ENCODE peak calls at places on chromosomes 11 and 22, in six cellular contexts. G is sigmoid colon, J is esophagus muscularis mucosa, W is HCT116, E is HL-60, D is stomach. Q is an unnamed sample.

GRCh38 chr22:39873963-39874362 is 19.6 kb downstream of the ENTHD1 start:
- DNase-seq in G (no peak), J (no peak), W (no peak), E (no peak), D (no peak), Q (no peak)

GRCh38 chr22:39686776-39687525 is 116.4 kb downstream of the CACNA1I start:
- DNase-seq in G (no peak), J (no peak), W (no peak), E (no peak), D (no peak), Q (no peak)

GRCh38 chr11:60801194-60801593 is 16.1 kb downstream of the MS4A10 start:
- DNase-seq in G (no peak), J (no peak), W (no peak), E (no peak), D (no peak), Q (no peak)

GRCh38 chr22:19983701-19984100 is 32.9 kb downstream of the ARVCF start:
- DNase-seq in G (no peak), J (no peak), W (no peak), E (no peak), D (no peak), Q (peak; percentile 73)

GRCh38 chr11:19713221-19714092 is 820 bp downstream of the NAV2 start:
- DNase-seq in G (peak; percentile 73), J (no peak), W (no peak), E (no peak), D (no peak), Q (peak; percentile 81)

GRCh38 chr11:74748211-74749126 is at the start of gene RNF169:
- DNase-seq in G (peak; percentile 98), J (peak; percentile 99), W (peak; percentile 87), E (peak; percentile 80), D (peak; percentile 94), Q (peak; percentile 97)

GRCh38 chr22:24386814-24387550 is 40.4 kb upstream of the ADORA2A start:
- DNase-seq in G (no peak), J (no peak), W (no peak), E (no peak), D (no peak), Q (no peak)

GRCh38 chr22:19766506-19767426 is 6.2 kb downstream of the TBX1 start:
- DNase-seq in G (no peak), J (no peak), W (peak; percentile 50), E (peak; percentile 63), D (peak; percentile 71), Q (peak; percentile 91)

GRCh38 chr11:74633406-74634393 is 41.3 kb downstream of the POLD3 start:
- DNase-seq in G (no peak), J (no peak), W (no peak), E (no peak), D (no peak), Q (no peak)

GRCh38 chr11:15657264-15657663 is 542.5 kb downstream of the INSC start:
- DNase-seq in G (no peak), J (no peak), W (no peak), E (no peak), D (no peak), Q (no peak)

GRCh38 chr11:131713529-131714134 is 343.2 kb downstream of the NTM start:
- DNase-seq in G (no peak), J (peak; percentile 50), W (no peak), E (no peak), D (no peak), Q (no peak)

GRCh38 chr11:19200410-19201201 is 1.2 kb downstream of the CSRP3 start:
- DNase-seq in G (no peak), J (no peak), W (no peak), E (no peak), D (peak; percentile 71), Q (no peak)

GRCh38 chr11:77020751-77021150 is 13.4 kb upstream of the B3GNT6 start:
- DNase-seq in G (no peak), J (no peak), W (peak; percentile 27), E (no peak), D (no peak), Q (no peak)

GRCh38 chr11:130819561-130819960 is 96.7 kb downstream of the SNX19 start:
- DNase-seq in G (no peak), J (peak; percentile 77), W (no peak), E (no peak), D (no peak), Q (no peak)

GRCh38 chr11:85269109-85269508 is 358.0 kb downstream of the DLG2 start:
- DNase-seq in G (no peak), J (no peak), W (no peak), E (no peak), D (no peak), Q (no peak)

DNA sequence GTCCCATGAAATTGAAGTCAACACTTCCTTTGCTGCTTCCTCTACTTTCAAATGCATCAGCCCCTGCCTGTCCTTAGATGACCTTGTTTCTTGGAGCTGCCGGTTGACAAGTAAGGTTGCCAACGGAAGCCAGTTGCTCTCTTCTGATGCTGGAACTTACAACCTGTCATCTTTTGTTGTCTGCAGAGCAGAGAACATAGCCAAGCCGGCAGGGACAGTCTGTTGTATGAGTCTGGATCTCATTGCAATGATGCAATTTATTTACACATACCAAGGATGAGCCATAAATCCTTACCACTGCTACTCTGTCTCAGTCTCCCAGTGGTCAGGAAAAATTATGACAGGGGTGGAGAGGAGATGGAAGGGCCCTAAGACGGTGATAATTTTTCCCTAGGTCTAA is 151.4 kb downstream of the BLID start:
- DNase-seq in G (no peak), J (no peak), W (no peak), E (no peak), D (no peak), Q (no peak)
- TF ChIP-seq CTCF in G (no peak), J (no peak), W (no peak), E (no peak), D (no peak), Q (no peak)

GRCh38 chr22:32583074-32583677 is 108.6 kb downstream of the FBXO7 start:
- DNase-seq in G (peak; percentile 18), J (no peak), W (no peak), E (no peak), D (no peak), Q (no peak)
- TF ChIP-seq POLR2AphosphoS5 in G (no peak), J (no peak), W (no peak), E (no peak), D (no peak), Q (no peak)

DNA sequence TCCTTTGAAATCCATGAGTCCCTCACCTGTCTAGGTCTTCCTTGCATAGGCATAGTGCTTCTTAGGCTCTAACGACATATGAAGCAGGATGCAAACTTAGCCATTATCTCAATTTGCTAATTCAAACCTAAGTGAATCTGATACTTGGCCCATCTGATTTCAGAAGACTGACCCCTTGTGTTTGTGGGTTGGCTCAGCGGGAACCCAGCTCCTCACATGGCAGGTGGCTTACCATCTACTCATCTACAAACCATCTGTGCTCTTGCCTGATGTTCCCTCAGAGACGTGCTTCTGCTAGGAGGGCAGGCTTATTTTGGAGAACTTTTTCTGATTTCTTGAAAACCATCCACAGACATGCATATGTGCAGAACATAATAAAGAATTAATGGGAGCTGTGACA is 15.2 kb downstream of the ELMOD1 start:
- DNase-seq in G (no peak), J (no peak), W (no peak), E (no peak), D (no peak), Q (no peak)
- TF ChIP-seq CTCF in G (no peak), J (no peak), W (peak; percentile 46), E (no peak), D (no peak), Q (no peak)

GRCh38 chr11:253160-253885 is 16.5 kb downstream of the PSMD13 start:
- DNase-seq in G (no peak), J (no peak), W (no peak), E (no peak), D (no peak), Q (no peak)
- TF ChIP-seq POLR2AphosphoS5 in G (no peak), J (no peak), W (no peak), E (no peak), D (no peak), Q (peak; percentile 3)

GRCh38 chr11:134120921-134121526 is 52.2 kb downstream of the JAM3 start:
- DNase-seq in G (peak; percentile 75), J (no peak), W (no peak), E (no peak), D (no peak), Q (no peak)

GRCh38 chr11:134126197-134126822 is 57.4 kb downstream of the JAM3 start:
- DNase-seq in G (no peak), J (peak; percentile 84), W (no peak), E (no peak), D (no peak), Q (no peak)

GRCh38 chr11:134125507-134125906 is 56.6 kb downstream of the JAM3 start:
- DNase-seq in G (no peak), J (no peak), W (no peak), E (no peak), D (no peak), Q (no peak)

GRCh38 chr11:134120143-134120850 is 51.4 kb downstream of the JAM3 start:
- DNase-seq in G (peak; percentile 91), J (peak; percentile 88), W (no peak), E (no peak), D (peak; percentile 35), Q (no peak)

GRCh38 chr11:134124660-134125451 is 56.0 kb downstream of the JAM3 start:
- DNase-seq in G (peak; percentile 75), J (no peak), W (no peak), E (no peak), D (peak; percentile 40), Q (peak; percentile 76)
- TF ChIP-seq CTCF in G (no peak), J (no peak), W (no peak), E (no peak), D (no peak), Q (no peak)

GRCh38 chr11:12506502-12506921 is 129.1 kb downstream of the PARVA start:
- DNase-seq in G (no peak), J (no peak), W (no peak), E (no peak), D (no peak), Q (no peak)
- TF ChIP-seq POLR2AphosphoS5 in G (no peak), J (no peak), W (no peak), E (no peak), D (no peak), Q (no peak)

GRCh38 chr11:41431784-41432183 is 27.7 kb downstream of the LRRC4C start:
- DNase-seq in G (no peak), J (no peak), W (no peak), E (no peak), D (no peak), Q (no peak)
- TF ChIP-seq CTCF in G (no peak), J (no peak), W (peak; percentile 7), E (no peak), D (no peak), Q (no peak)

DNA sequence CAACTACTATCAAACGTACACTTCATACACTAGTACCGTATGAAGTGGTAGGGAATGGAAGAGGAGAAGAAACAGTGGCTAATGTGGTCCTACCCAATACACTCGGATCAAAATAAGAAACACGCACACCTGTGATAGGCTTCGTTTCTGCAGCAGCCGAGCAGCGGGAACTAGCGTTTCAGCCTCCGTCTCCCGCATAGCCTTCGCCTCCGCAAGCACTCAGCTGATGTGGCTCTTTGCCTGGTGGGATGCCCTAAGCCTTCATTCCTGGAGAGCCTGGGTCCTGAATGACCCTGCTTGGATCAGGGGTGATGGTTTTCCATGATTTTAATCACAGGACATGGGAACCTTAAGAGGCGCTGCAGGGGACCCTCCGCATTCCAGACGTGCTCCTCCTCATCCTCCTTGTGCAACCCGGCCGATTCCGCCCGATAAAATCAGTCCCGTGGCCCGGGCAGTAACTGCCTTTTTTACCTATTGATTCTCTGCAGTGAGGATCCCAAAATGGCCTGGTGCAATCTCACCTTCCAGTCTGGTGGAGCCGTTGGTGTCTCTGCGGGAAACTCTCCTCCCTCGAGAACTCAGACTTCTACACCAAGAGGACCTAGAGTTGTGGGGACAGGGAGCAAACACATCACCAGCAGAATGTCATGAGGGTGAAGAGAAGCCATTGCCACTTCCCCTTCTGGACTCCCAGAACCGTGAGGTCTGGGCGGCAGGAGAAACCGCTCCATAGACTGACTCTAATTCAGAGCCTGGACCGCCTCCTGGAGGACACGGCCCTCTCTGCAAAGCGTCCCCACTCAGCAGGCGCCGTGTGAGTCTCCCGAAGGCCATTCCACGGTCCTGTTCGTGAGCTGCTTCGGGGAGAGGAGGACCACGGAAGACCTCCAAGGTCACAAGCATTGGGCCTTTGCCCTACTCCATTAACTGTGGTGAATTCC is 8.1 kb downstream of the C11orf21 start:
- DNase-seq in G (peak; percentile 59), J (no peak), W (no peak), E (no peak), D (peak; percentile 25), Q (no peak)
- TF ChIP-seq POLR2AphosphoS5 in G (no peak), J (no peak), W (no peak), E (no peak), D (no peak), Q (no peak)

Q was measured in spleen.